ENCODE peak calls at places on chromosomes 2 and 18, in six cellular contexts. One of them, this sample, is unnamed.

GRCh38 chr2:177314722-177315264 is 50.3 kb upstream of the NFE2L2 start:
- DNase-seq in A549: no peak
- DNase-seq in HCT116: no peak
- DNase-seq in HepG2: no peak
- DNase-seq in GM12878: no peak
- DNase-seq in SK-N-SH: no peak
- DNase-seq in this sample: peak; percentile 39

GRCh38 chr18:52175406-52175805 is 164.6 kb upstream of the DCC start:
- DNase-seq in A549: no peak
- DNase-seq in HCT116: no peak
- DNase-seq in HepG2: no peak
- DNase-seq in GM12878: no peak
- DNase-seq in SK-N-SH: no peak
- DNase-seq in this sample: no peak

GRCh38 chr2:37439131-37439642 is 94.8 kb downstream of the QPCT start:
- DNase-seq in A549: no peak
- DNase-seq in HCT116: no peak
- DNase-seq in HepG2: no peak
- DNase-seq in GM12878: no peak
- DNase-seq in SK-N-SH: no peak
- DNase-seq in this sample: no peak

GRCh38 chr18:43877922-43878321 is 600.6 kb upstream of the SYT4 start:
- DNase-seq in A549: no peak
- DNase-seq in HCT116: no peak
- DNase-seq in HepG2: no peak
- DNase-seq in GM12878: no peak
- DNase-seq in SK-N-SH: no peak
- DNase-seq in this sample: no peak

GRCh38 chr2:58271826-58272225 is 30.7 kb upstream of the FANCL start:
- DNase-seq in A549: no peak
- DNase-seq in HCT116: no peak
- DNase-seq in HepG2: peak; percentile 7
- DNase-seq in GM12878: no peak
- DNase-seq in SK-N-SH: no peak
- DNase-seq in this sample: no peak

GRCh38 chr18:80065705-80066104 is 31.5 kb downstream of the RBFA start:
- DNase-seq in A549: no peak
- DNase-seq in HCT116: no peak
- DNase-seq in HepG2: no peak
- DNase-seq in GM12878: no peak
- DNase-seq in SK-N-SH: no peak
- DNase-seq in this sample: no peak

GRCh38 chr2:227805578-227805977 is 8.1 kb upstream of the CCL20 start:
- DNase-seq in A549: no peak
- DNase-seq in HCT116: no peak
- DNase-seq in HepG2: no peak
- DNase-seq in GM12878: peak; percentile 45
- DNase-seq in SK-N-SH: no peak
- DNase-seq in this sample: no peak

GRCh38 chr2:133504566-133505505 is 63.4 kb downstream of the NCKAP5 start:
- DNase-seq in A549: no peak
- DNase-seq in HCT116: no peak
- DNase-seq in HepG2: no peak
- DNase-seq in GM12878: no peak
- DNase-seq in SK-N-SH: no peak
- DNase-seq in this sample: no peak

GRCh38 chr2:86480105-86480504 is 38.9 kb downstream of the KDM3A start:
- DNase-seq in A549: no peak
- DNase-seq in HCT116: no peak
- DNase-seq in HepG2: no peak
- DNase-seq in GM12878: no peak
- DNase-seq in SK-N-SH: no peak
- DNase-seq in this sample: no peak

GRCh38 chr2:25685030-25685429 is 11.7 kb upstream of the DTNB start:
- DNase-seq in A549: no peak
- DNase-seq in HCT116: no peak
- DNase-seq in HepG2: no peak
- DNase-seq in GM12878: no peak
- DNase-seq in SK-N-SH: no peak
- DNase-seq in this sample: no peak

DNA sequence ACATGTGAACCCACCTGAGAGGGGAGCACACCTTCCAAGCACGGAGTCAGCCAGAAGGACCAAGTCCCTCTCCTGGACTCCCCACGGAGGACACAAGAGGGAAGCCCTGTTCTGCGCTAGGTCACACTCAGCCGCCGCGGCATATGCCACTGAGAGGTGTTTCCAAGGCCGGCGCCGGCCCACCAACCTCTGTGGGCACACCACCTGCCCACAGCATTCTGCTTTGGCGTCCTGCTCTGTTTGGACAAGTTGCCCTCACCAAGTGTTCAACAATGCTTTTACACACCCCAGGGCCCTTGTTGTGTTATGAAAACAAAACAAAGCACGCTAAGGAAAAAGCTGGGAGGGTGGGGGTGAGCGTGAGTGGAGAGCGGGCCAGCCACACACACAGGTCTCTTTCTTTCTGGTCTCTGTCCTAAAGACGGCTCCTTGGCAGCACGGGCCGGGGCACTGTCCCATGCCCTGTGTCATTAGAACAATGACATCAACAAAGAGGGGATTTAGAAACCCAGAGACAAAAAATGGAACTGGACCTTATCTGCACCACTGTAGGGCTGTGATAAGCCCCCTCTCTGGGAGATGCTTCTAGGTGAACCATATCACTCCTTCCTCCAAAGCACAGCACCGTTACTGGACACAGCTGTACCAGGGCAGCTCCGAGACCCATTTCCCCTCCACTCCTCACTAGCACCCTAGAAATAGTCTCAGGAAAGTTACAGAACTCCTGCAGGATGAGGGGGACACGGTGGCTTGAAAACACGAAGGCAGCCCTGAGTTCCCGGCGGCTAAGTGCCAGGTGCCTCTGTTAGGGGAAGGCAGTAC is 17.0 kb downstream of the SMAD7 start:
- DNase-seq in A549: no peak
- DNase-seq in HCT116: no peak
- DNase-seq in HepG2: no peak
- DNase-seq in GM12878: no peak
- DNase-seq in SK-N-SH: no peak
- DNase-seq in this sample: no peak
- H3K4me1 ChIP-seq in A549: peaks cover 96% of the 10 kb centered on the region
- H3K4me1 ChIP-seq in HCT116: peaks cover 80% of the 10 kb centered on the region
- H3K4me1 ChIP-seq in HepG2: peaks cover 97% of the 10 kb centered on the region
- H3K4me1 ChIP-seq in GM12878: peaks cover 71% of the 10 kb centered on the region
- H3K4me1 ChIP-seq in SK-N-SH: peaks cover 85% of the 10 kb centered on the region
- H3K4me1 ChIP-seq in this sample: peaks cover 92% of the 10 kb centered on the region

GRCh38 chr2:55159037-55159651 is 72.9 kb downstream of the CLHC1 start:
- DNase-seq in A549: no peak
- DNase-seq in HCT116: no peak
- DNase-seq in HepG2: no peak
- DNase-seq in GM12878: no peak
- DNase-seq in SK-N-SH: no peak
- DNase-seq in this sample: no peak
- TF ChIP-seq REST in A549: no peak
- TF ChIP-seq REST in HCT116: no peak
- TF ChIP-seq REST in HepG2: no peak
- TF ChIP-seq REST in GM12878: no peak
- TF ChIP-seq REST in SK-N-SH: no peak
- TF ChIP-seq REST in this sample: no peak

GRCh38 chr2:62136956-62137355 is 59.0 kb upstream of the B3GNT2 start:
- DNase-seq in A549: no peak
- DNase-seq in HCT116: no peak
- DNase-seq in HepG2: no peak
- DNase-seq in GM12878: no peak
- DNase-seq in SK-N-SH: no peak
- DNase-seq in this sample: no peak
- H3K4me1 ChIP-seq in A549: peaks cover 5% of the 10 kb centered on the region
- H3K4me1 ChIP-seq in HCT116: no peaks in the 10 kb centered on the region
- H3K4me1 ChIP-seq in HepG2: no peaks in the 10 kb centered on the region
- H3K4me1 ChIP-seq in GM12878: peaks cover 40% of the 10 kb centered on the region
- H3K4me1 ChIP-seq in SK-N-SH: no peaks in the 10 kb centered on the region
- H3K4me1 ChIP-seq in this sample: peaks cover 4% of the 10 kb centered on the region

GRCh38 chr2:46847185-46847710 is 68.4 kb downstream of the MCFD2 start:
- DNase-seq in A549: peak; percentile 52
- DNase-seq in HCT116: no peak
- DNase-seq in HepG2: peak; percentile 77
- DNase-seq in GM12878: no peak
- DNase-seq in SK-N-SH: peak; percentile 91
- DNase-seq in this sample: no peak
- TF ChIP-seq REST in A549: no peak
- TF ChIP-seq REST in HCT116: no peak
- TF ChIP-seq REST in HepG2: no peak
- TF ChIP-seq REST in GM12878: no peak
- TF ChIP-seq REST in SK-N-SH: peak; percentile 72
- TF ChIP-seq REST in this sample: no peak

DNA sequence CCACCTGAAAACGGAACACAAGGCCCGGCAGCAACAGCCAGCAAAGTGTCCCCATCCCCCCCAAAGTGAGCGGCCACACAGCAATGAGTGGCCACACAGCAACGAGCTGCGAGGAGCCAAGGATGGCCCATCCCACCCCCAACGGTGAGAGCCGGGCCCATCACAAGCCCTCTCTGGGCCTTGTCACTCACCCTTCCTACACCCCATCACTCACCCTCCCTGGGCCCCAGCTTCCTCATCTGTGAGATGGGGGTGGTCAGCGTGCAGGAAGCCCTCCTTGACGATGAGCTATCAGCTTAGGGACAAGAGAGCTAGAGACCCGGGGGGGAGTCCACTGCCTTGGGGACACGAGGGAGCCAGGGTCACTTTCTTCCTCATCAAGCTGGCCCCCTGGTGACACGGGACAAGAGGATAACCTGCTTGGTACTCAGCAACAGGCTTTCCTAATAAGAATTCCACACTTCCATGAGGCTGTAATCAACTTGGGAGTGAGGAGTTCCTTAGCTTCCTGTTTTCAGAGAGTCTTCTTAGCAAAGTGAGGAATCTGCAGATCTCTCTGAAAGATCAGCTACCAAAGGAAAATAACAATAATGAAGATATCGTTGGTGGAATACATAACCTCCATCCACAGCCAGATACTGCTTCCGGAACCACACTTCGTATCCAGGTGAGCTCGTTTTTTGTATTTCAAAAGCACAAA is 92.7 kb downstream of the HDAC4 start:
- DNase-seq in A549: no peak
- DNase-seq in HCT116: no peak
- DNase-seq in HepG2: no peak
- DNase-seq in GM12878: no peak
- DNase-seq in SK-N-SH: no peak
- DNase-seq in this sample: no peak
- H3K4me1 ChIP-seq in A549: no peaks in the 10 kb centered on the region
- H3K4me1 ChIP-seq in HCT116: no peaks in the 10 kb centered on the region
- H3K4me1 ChIP-seq in HepG2: no peaks in the 10 kb centered on the region
- H3K4me1 ChIP-seq in GM12878: peaks cover 21% of the 10 kb centered on the region
- H3K4me1 ChIP-seq in SK-N-SH: peaks cover 99% of the 10 kb centered on the region
- H3K4me1 ChIP-seq in this sample: no peaks in the 10 kb centered on the region

GRCh38 chr2:33482518-33482917 is 6.1 kb downstream of the RASGRP3 start:
- DNase-seq in A549: no peak
- DNase-seq in HCT116: no peak
- DNase-seq in HepG2: no peak
- DNase-seq in GM12878: no peak
- DNase-seq in SK-N-SH: no peak
- DNase-seq in this sample: no peak

GRCh38 chr2:33477473-33478468 is 1.3 kb downstream of the RASGRP3 start:
- DNase-seq in A549: no peak
- DNase-seq in HCT116: no peak
- DNase-seq in HepG2: no peak
- DNase-seq in GM12878: no peak
- DNase-seq in SK-N-SH: no peak
- DNase-seq in this sample: no peak

GRCh38 chr2:33476793-33477190 is 343 bp downstream of the RASGRP3 start:
- DNase-seq in A549: no peak
- DNase-seq in HCT116: no peak
- DNase-seq in HepG2: no peak
- DNase-seq in GM12878: no peak
- DNase-seq in SK-N-SH: no peak
- DNase-seq in this sample: no peak

GRCh38 chr2:33476100-33476792 is at the start of gene RASGRP3:
- DNase-seq in A549: peak; percentile 69
- DNase-seq in HCT116: peak; percentile 26
- DNase-seq in HepG2: peak; percentile 44
- DNase-seq in GM12878: no peak
- DNase-seq in SK-N-SH: peak; percentile 45
- DNase-seq in this sample: peak; percentile 52

GRCh38 chr2:33478968-33479691 is 2.7 kb downstream of the RASGRP3 start:
- DNase-seq in A549: no peak
- DNase-seq in HCT116: no peak
- DNase-seq in HepG2: no peak
- DNase-seq in GM12878: no peak
- DNase-seq in SK-N-SH: no peak
- DNase-seq in this sample: no peak
- TF ChIP-seq REST in A549: no peak
- TF ChIP-seq REST in HCT116: no peak
- TF ChIP-seq REST in HepG2: no peak
- TF ChIP-seq REST in GM12878: no peak
- TF ChIP-seq REST in SK-N-SH: no peak
- TF ChIP-seq REST in this sample: no peak

DNA sequence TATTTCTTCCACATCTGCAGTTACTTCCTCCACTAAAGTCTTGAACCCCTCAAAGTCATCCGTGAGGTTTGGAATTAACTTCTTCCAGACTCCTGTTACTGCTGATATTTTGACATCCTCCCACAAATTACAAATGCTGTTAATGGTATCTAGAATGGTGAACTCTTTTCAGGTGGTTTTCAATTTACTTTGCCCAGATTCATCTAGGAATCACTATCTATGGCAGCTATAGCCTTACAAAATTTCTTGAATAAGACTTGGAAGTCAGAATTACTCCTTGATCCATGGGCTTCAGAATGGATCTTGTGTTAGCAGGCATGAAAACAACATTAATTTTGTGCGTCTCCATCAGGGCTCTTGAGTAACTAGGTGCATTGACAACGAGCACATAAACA is 19.9 kb downstream of the EPAS1 start:
- DNase-seq in A549: no peak
- DNase-seq in HCT116: no peak
- DNase-seq in HepG2: no peak
- DNase-seq in GM12878: no peak
- DNase-seq in SK-N-SH: no peak
- DNase-seq in this sample: no peak
- H3K4me1 ChIP-seq in A549: peaks cover 95% of the 10 kb centered on the region
- H3K4me1 ChIP-seq in HCT116: peaks cover 48% of the 10 kb centered on the region
- H3K4me1 ChIP-seq in HepG2: peaks cover 99% of the 10 kb centered on the region
- H3K4me1 ChIP-seq in GM12878: no peaks in the 10 kb centered on the region
- H3K4me1 ChIP-seq in SK-N-SH: peaks cover 72% of the 10 kb centered on the region
- H3K4me1 ChIP-seq in this sample: peaks cover 18% of the 10 kb centered on the region